ENCODE peak calls at places on chromosomes 7 and 10, in six cellular contexts. Y is HS-5, L is WTC11, Z is prostate gland, P is SW480, O is NCI-H774. W is an unnamed sample.

GRCh38 chr10:104045151-104046089 is 40.3 kb downstream of the COL17A1 start:
- DNase-seq in Y (peak; percentile 39), L (peak; percentile 78), Z (no peak), P (peak; percentile 59), O (no peak), W (peak; percentile 21)

GRCh38 chr7:43520201-43520600 is 62.7 kb upstream of the STK17A start:
- DNase-seq in Y (no peak), L (no peak), Z (no peak), P (no peak), O (no peak), W (no peak)

GRCh38 chr7:7554647-7555575 is 11.8 kb upstream of the MIOS start:
- DNase-seq in Y (no peak), L (no peak), Z (no peak), P (no peak), O (peak; percentile 91), W (no peak)

GRCh38 chr10:6877351-6878066 is 297.4 kb upstream of the PRKCQ start:
- DNase-seq in Y (no peak), L (no peak), Z (no peak), P (peak; percentile 7), O (no peak), W (no peak)

GRCh38 chr7:100585511-100586265 is at the start of gene LRCH4:
- DNase-seq in Y (no peak), L (peak; percentile 74), Z (peak; percentile 49), P (peak; percentile 78), O (peak; percentile 28), W (no peak)

GRCh38 chr7:47291461-47292051 is 290.4 kb downstream of the TNS3 start:
- DNase-seq in Y (peak; percentile 98), L (no peak), Z (no peak), P (peak; percentile 11), O (no peak), W (peak; percentile 53)

GRCh38 chr7:113247198-113247597 is 128.8 kb upstream of the SMIM30 start:
- DNase-seq in Y (no peak), L (no peak), Z (no peak), P (no peak), O (no peak), W (no peak)

GRCh38 chr7:815284-816216 is 16.7 kb upstream of the SUN1 start:
- DNase-seq in Y (no peak), L (peak; percentile 91), Z (peak; percentile 33), P (peak; percentile 21), O (peak; percentile 44), W (no peak)

GRCh38 chr10:86954681-86955500 is 2.5 kb downstream of the MMRN2 start:
- DNase-seq in Y (no peak), L (no peak), Z (no peak), P (no peak), O (no peak), W (no peak)

GRCh38 chr7:92765725-92766124 is 70.6 kb downstream of the CDK6 start:
- DNase-seq in Y (no peak), L (no peak), Z (no peak), P (peak; percentile 68), O (no peak), W (no peak)

GRCh38 chr10:101560293-101561067 is 27.6 kb downstream of the POLL start:
- DNase-seq in Y (no peak), L (no peak), Z (no peak), P (no peak), O (no peak), W (no peak)

GRCh38 chr10:19819419-19820033 is 3.3 kb downstream of the PLXDC2 start:
- DNase-seq in Y (no peak), L (no peak), Z (peak; percentile 71), P (peak; percentile 45), O (no peak), W (peak; percentile 25)

GRCh38 chr7:134698481-134698880 is 51.8 kb downstream of the BPGM start:
- DNase-seq in Y (no peak), L (no peak), Z (no peak), P (no peak), O (no peak), W (no peak)

GRCh38 chr7:23022258-23022745 is 8.4 kb upstream of the HYCC1 start:
- DNase-seq in Y (peak; percentile 96), L (no peak), Z (no peak), P (no peak), O (no peak), W (peak; percentile 75)

GRCh38 chr7:106424476-106425016 is 139.8 kb upstream of the NAMPT start:
- DNase-seq in Y (no peak), L (no peak), Z (no peak), P (no peak), O (no peak), W (no peak)

GRCh38 chr7:94315011-94315410 is 79.7 kb upstream of the COL1A2 start:
- DNase-seq in Y (no peak), L (no peak), Z (no peak), P (no peak), O (no peak), W (no peak)

GRCh38 chr10:78778446-78779338 is 290.1 kb upstream of the ZMIZ1 start:
- DNase-seq in Y (no peak), L (no peak), Z (no peak), P (no peak), O (no peak), W (no peak)

GRCh38 chr10:32938554-32939061 is 19.4 kb downstream of the ITGB1 start:
- DNase-seq in Y (no peak), L (no peak), Z (no peak), P (no peak), O (peak; percentile 17), W (no peak)

GRCh38 chr7:66739953-66740301 is 606 bp upstream of the RABGEF1 start:
- DNase-seq in Y (no peak), L (no peak), Z (peak; percentile 16), P (no peak), O (no peak), W (no peak)

GRCh38 chr7:105036217-105037168 is 22.5 kb downstream of the KMT2E start:
- DNase-seq in Y (no peak), L (no peak), Z (no peak), P (no peak), O (no peak), W (no peak)

GRCh38 chr7:96380111-96380512 is 58.2 kb upstream of the SLC25A13 start:
- DNase-seq in Y (no peak), L (peak; percentile 14), Z (no peak), P (no peak), O (no peak), W (no peak)

GRCh38 chr10:62738916-62739315 is 65.6 kb upstream of the ADO start:
- DNase-seq in Y (no peak), L (no peak), Z (no peak), P (no peak), O (no peak), W (peak; percentile 39)

GRCh38 chr7:28003408-28003807 is 177.2 kb downstream of the JAZF1 start:
- DNase-seq in Y (no peak), L (no peak), Z (no peak), P (no peak), O (no peak), W (no peak)

GRCh38 chr7:71329030-71329668 is 197.2 kb downstream of the GALNT17 start:
- DNase-seq in Y (no peak), L (no peak), Z (no peak), P (no peak), O (no peak), W (no peak)

GRCh38 chr7:41222704-41223103 is 480.2 kb downstream of the INHBA start:
- DNase-seq in Y (no peak), L (no peak), Z (no peak), P (no peak), O (no peak), W (no peak)